ENCODE peak calls at places on chromosome 9, in four cellular contexts. A is K562, I is HepG2, M is GM12878. O is an unnamed sample.

GRCh38 chr9:1125741-1126140 is 75.6 kb downstream of the DMRT2 start:
- DNase-seq in A (no peak), I (no peak), M (no peak), O (no peak)

GRCh38 chr9:129597355-129598088 is 23.4 kb downstream of the C9orf50 start:
- DNase-seq in A (no peak), I (peak), M (no peak), O (peak)

GRCh38 chr9:84722388-84722989 is 53.0 kb downstream of the NTRK2 start:
- DNase-seq in A (no peak), I (no peak), M (no peak), O (no peak)

GRCh38 chr9:36939655-36940578 is 94.2 kb downstream of the PAX5 start:
- DNase-seq in A (no peak), I (no peak), M (no peak), O (no peak)

GRCh38 chr9:112484607-112485006 is 2.0 kb upstream of the KIAA1958 start:
- DNase-seq in A (no peak), I (no peak), M (no peak), O (no peak)

GRCh38 chr9:121447341-121447834 is 52.3 kb downstream of the GGTA1 start:
- DNase-seq in A (no peak), I (no peak), M (no peak), O (no peak)

GRCh38 chr9:129617167-129617566 is 3.7 kb downstream of the C9orf50 start:
- DNase-seq in A (no peak), I (no peak), M (no peak), O (peak)

GRCh38 chr9:92482336-92482735 is at the start of gene ASPN:
- DNase-seq in A (no peak), I (no peak), M (no peak), O (no peak)

GRCh38 chr9:98563212-98563907 is 145.4 kb downstream of the GABBR2 start:
- DNase-seq in A (no peak), I (no peak), M (no peak), O (no peak)

GRCh38 chr9:99485461-99485860 is 263.4 kb downstream of the SEC61B start:
- DNase-seq in A (no peak), I (no peak), M (no peak), O (no peak)

GRCh38 chr9:108156270-108156998 is 666.9 kb upstream of the KLF4 start:
- DNase-seq in A (peak), I (no peak), M (no peak), O (no peak)

GRCh38 chr9:90815183-90815943 is 13.7 kb downstream of the SYK start:
- DNase-seq in A (peak), I (no peak), M (no peak), O (no peak)

GRCh38 chr9:129054163-129054851 is 17.9 kb downstream of the MIGA2 start:
- DNase-seq in A (no peak), I (no peak), M (no peak), O (no peak)

GRCh38 chr9:81686614-81687520 is 2.5 kb downstream of the TLE1 start:
- DNase-seq in A (no peak), I (peak), M (no peak), O (peak)

GRCh38 chr9:133536080-133536479 is 1.6 kb downstream of the ADAMTSL2 start:
- DNase-seq in A (no peak), I (no peak), M (no peak), O (no peak)

GRCh38 chr9:123246534-123246933 is 21.9 kb downstream of the STRBP start:
- DNase-seq in A (no peak), I (no peak), M (no peak), O (no peak)

GRCh38 chr9:126681336-126681735 is 67.6 kb downstream of the LMX1B start:
- DNase-seq in A (no peak), I (no peak), M (no peak), O (peak)

GRCh38 chr9:89878687-89879086 is 273.9 kb downstream of the GADD45G start:
- DNase-seq in A (peak), I (peak), M (no peak), O (no peak)

GRCh38 chr9:4502444-4502843 is 12.2 kb downstream of the SLC1A1 start:
- DNase-seq in A (no peak), I (no peak), M (no peak), O (no peak)

GRCh38 chr9:95305770-95306492 is 11.6 kb downstream of the FANCC start:
- DNase-seq in A (no peak), I (no peak), M (no peak), O (no peak)

GRCh38 chr9:114290561-114290986 is 32.3 kb upstream of the ORM1 start:
- DNase-seq in A (no peak), I (no peak), M (no peak), O (no peak)

DNA sequence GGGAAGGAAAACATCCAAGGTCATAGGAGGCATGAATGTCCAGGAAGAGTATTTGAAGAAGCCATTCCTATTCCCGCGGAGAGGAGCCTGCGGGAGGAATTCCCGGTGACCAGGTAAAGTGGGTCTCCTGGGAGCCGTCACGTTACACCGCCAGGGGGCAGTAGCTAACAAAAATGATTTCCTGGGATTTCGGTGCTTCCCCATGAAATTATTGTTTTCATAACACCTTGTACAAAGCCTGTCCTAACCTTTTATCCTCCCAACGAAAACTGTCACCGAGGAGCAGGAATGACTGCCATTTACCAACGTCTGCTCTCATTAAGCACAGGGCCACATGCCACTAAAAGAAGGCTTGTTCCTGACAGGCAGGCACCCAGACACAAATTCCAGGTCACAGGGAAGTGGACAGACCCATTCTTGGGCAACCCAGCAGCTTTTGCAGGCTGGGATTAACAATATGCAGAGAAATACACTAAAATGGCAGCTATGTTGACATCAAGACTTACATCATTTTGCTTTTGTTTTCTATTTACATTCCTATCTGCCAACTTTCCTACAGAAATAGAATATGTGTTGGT is 41.2 kb upstream of the CTSL start:
- DNase-seq in A (peak), I (peak), M (no peak), O (peak)
- TF ChIP-seq ETV6 in A (no peak), I (no peak), M (no peak), O (no peak)

GRCh38 chr9:69180670-69181069 is 6.6 kb downstream of the TJP2 start:
- DNase-seq in A (peak), I (peak), M (no peak), O (no peak)

GRCh38 chr9:69180200-69180599 is 6.1 kb downstream of the TJP2 start:
- DNase-seq in A (no peak), I (no peak), M (no peak), O (no peak)

GRCh38 chr9:69181908-69182353 is 7.9 kb downstream of the TJP2 start:
- DNase-seq in A (no peak), I (no peak), M (no peak), O (no peak)

GRCh38 chr9:69186841-69187611 is 12.9 kb downstream of the TJP2 start:
- DNase-seq in A (peak), I (no peak), M (no peak), O (no peak)

GRCh38 chr9:69184266-69184665 is 10.2 kb downstream of the TJP2 start:
- DNase-seq in A (no peak), I (no peak), M (no peak), O (no peak)
- TF ChIP-seq ETV6 in A (no peak), I (no peak), M (no peak), O (no peak)

DNA sequence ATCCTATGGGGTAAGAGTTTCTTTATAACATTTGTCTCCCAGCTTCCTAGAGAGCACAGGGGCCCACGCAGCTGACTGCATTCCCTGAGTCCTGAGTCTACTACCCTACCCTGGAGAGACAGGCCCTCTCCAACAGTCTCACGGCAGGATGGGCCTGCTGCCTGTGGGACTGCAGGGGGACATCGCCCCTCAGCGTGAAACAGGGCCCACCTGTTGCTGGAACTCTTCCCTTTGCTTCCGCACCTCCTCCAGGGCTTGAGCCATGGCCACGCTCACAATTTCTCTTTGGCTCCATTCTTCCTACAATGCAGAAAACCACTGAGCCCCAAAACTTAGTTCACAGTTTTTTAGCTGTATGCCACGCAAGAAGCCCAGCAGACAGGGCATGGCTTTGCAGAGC is 28.2 kb downstream of the ARPC5L start:
- DNase-seq in A (no peak), I (no peak), M (no peak), O (no peak)
- TF ChIP-seq ETV6 in A (no peak), I (no peak), M (no peak), O (no peak)

GRCh38 chr9:120395374-120395773 is 184.6 kb downstream of the CDK5RAP2 start:
- DNase-seq in A (no peak), I (no peak), M (no peak), O (no peak)

GRCh38 chr9:120397453-120397852 is 182.5 kb downstream of the CDK5RAP2 start:
- DNase-seq in A (no peak), I (no peak), M (no peak), O (no peak)

GRCh38 chr9:120398286-120398685 is 181.7 kb downstream of the CDK5RAP2 start:
- DNase-seq in A (no peak), I (no peak), M (no peak), O (no peak)

GRCh38 chr9:120396926-120397325 is 183.0 kb downstream of the CDK5RAP2 start:
- DNase-seq in A (no peak), I (no peak), M (no peak), O (no peak)

GRCh38 chr9:120396418-120396817 is 183.5 kb downstream of the CDK5RAP2 start:
- DNase-seq in A (no peak), I (no peak), M (no peak), O (no peak)
- TF ChIP-seq ETV6 in A (no peak), I (no peak), M (no peak), O (no peak)

O was measured in WTC11.